ENCODE peak calls at places on chromosomes 12 and 14, in nine cellular contexts. One of them, this sample, is unnamed.

GRCh38 chr14:66662374-66662773 is 154.4 kb downstream of the GPHN start:
- DNase-seq in naive thymus-derived CD4-positive, alpha-beta T cell: no peak
- DNase-seq in neural progenitor cell: peak; percentile 38
- DNase-seq in psoas muscle: no peak
- DNase-seq in IMR-90: no peak
- DNase-seq in heart right ventricle: no peak
- DNase-seq in OCI-LY7: no peak
- DNase-seq in heart left ventricle: no peak
- DNase-seq in left lung: no peak
- DNase-seq in this sample: no peak

GRCh38 chr14:52266782-52267181 is 716 bp upstream of the PTGDR start:
- DNase-seq in naive thymus-derived CD4-positive, alpha-beta T cell: no peak
- DNase-seq in neural progenitor cell: no peak
- DNase-seq in psoas muscle: no peak
- DNase-seq in IMR-90: no peak
- DNase-seq in heart right ventricle: no peak
- DNase-seq in OCI-LY7: no peak
- DNase-seq in heart left ventricle: no peak
- DNase-seq in left lung: no peak
- DNase-seq in this sample: no peak

GRCh38 chr14:64503184-64503433 is 529 bp downstream of the ZBTB25 start:
- DNase-seq in naive thymus-derived CD4-positive, alpha-beta T cell: no peak
- DNase-seq in neural progenitor cell: peak; percentile 50
- DNase-seq in psoas muscle: no peak
- DNase-seq in IMR-90: no peak
- DNase-seq in heart right ventricle: no peak
- DNase-seq in OCI-LY7: no peak
- DNase-seq in heart left ventricle: no peak
- DNase-seq in left lung: no peak
- DNase-seq in this sample: no peak

GRCh38 chr14:77459072-77459723 is 1.3 kb downstream of the AHSA1 start:
- DNase-seq in naive thymus-derived CD4-positive, alpha-beta T cell: peak; percentile 59
- DNase-seq in neural progenitor cell: peak; percentile 85
- DNase-seq in psoas muscle: no peak
- DNase-seq in IMR-90: peak; percentile 77
- DNase-seq in heart right ventricle: no peak
- DNase-seq in OCI-LY7: peak; percentile 79
- DNase-seq in heart left ventricle: no peak
- DNase-seq in left lung: no peak
- DNase-seq in this sample: peak; percentile 49

GRCh38 chr14:61616524-61617185 is 78.7 kb upstream of the HIF1A start:
- DNase-seq in naive thymus-derived CD4-positive, alpha-beta T cell: no peak
- DNase-seq in neural progenitor cell: no peak
- DNase-seq in psoas muscle: no peak
- DNase-seq in IMR-90: peak; percentile 89
- DNase-seq in heart right ventricle: no peak
- DNase-seq in OCI-LY7: no peak
- DNase-seq in heart left ventricle: no peak
- DNase-seq in left lung: no peak
- DNase-seq in this sample: no peak

GRCh38 chr14:75279153-75279738 is 618 bp downstream of the FOS start:
- DNase-seq in naive thymus-derived CD4-positive, alpha-beta T cell: peak; percentile 88
- DNase-seq in neural progenitor cell: peak; percentile 61
- DNase-seq in psoas muscle: peak; percentile 84
- DNase-seq in IMR-90: peak; percentile 83
- DNase-seq in heart right ventricle: peak; percentile 78
- DNase-seq in OCI-LY7: no peak
- DNase-seq in heart left ventricle: peak; percentile 82
- DNase-seq in left lung: peak; percentile 78
- DNase-seq in this sample: peak; percentile 77

GRCh38 chr14:96567289-96567899 is 65.2 kb downstream of the PAPOLA start:
- DNase-seq in naive thymus-derived CD4-positive, alpha-beta T cell: peak; percentile 29
- DNase-seq in neural progenitor cell: peak; percentile 41
- DNase-seq in psoas muscle: no peak
- DNase-seq in IMR-90: peak; percentile 50
- DNase-seq in heart right ventricle: no peak
- DNase-seq in OCI-LY7: peak; percentile 36
- DNase-seq in heart left ventricle: no peak
- DNase-seq in left lung: no peak
- DNase-seq in this sample: peak; percentile 15

GRCh38 chr14:37598973-37599526 is 3.6 kb downstream of the TTC6 start:
- DNase-seq in naive thymus-derived CD4-positive, alpha-beta T cell: no peak
- DNase-seq in neural progenitor cell: peak; percentile 42
- DNase-seq in psoas muscle: no peak
- DNase-seq in IMR-90: no peak
- DNase-seq in heart right ventricle: no peak
- DNase-seq in OCI-LY7: no peak
- DNase-seq in heart left ventricle: no peak
- DNase-seq in left lung: no peak
- DNase-seq in this sample: no peak

GRCh38 chr12:18430425-18431048 is 169.2 kb downstream of the PIK3C2G start:
- DNase-seq in naive thymus-derived CD4-positive, alpha-beta T cell: no peak
- DNase-seq in neural progenitor cell: peak; percentile 80
- DNase-seq in psoas muscle: no peak
- DNase-seq in IMR-90: peak; percentile 71
- DNase-seq in heart right ventricle: no peak
- DNase-seq in OCI-LY7: peak; percentile 29
- DNase-seq in heart left ventricle: no peak
- DNase-seq in left lung: peak; percentile 32
- DNase-seq in this sample: no peak

GRCh38 chr12:65695077-65695865 is 129.0 kb upstream of the HMGA2 start:
- DNase-seq in naive thymus-derived CD4-positive, alpha-beta T cell: no peak
- DNase-seq in neural progenitor cell: no peak
- DNase-seq in psoas muscle: no peak
- DNase-seq in IMR-90: peak; percentile 99
- DNase-seq in heart right ventricle: no peak
- DNase-seq in OCI-LY7: no peak
- DNase-seq in heart left ventricle: peak; percentile 70
- DNase-seq in left lung: peak; percentile 69
- DNase-seq in this sample: no peak

GRCh38 chr12:113086249-113087164 is 30.0 kb downstream of the DTX1 start:
- DNase-seq in naive thymus-derived CD4-positive, alpha-beta T cell: peak; percentile 30
- DNase-seq in neural progenitor cell: no peak
- DNase-seq in psoas muscle: no peak
- DNase-seq in IMR-90: no peak
- DNase-seq in heart right ventricle: no peak
- DNase-seq in OCI-LY7: peak; percentile 88
- DNase-seq in heart left ventricle: no peak
- DNase-seq in left lung: no peak
- DNase-seq in this sample: peak; percentile 29

GRCh38 chr14:97379091-97379531 is 581.9 kb downstream of the VRK1 start:
- DNase-seq in naive thymus-derived CD4-positive, alpha-beta T cell: peak; percentile 25
- DNase-seq in neural progenitor cell: peak; percentile 17
- DNase-seq in psoas muscle: no peak
- DNase-seq in IMR-90: no peak
- DNase-seq in heart right ventricle: no peak
- DNase-seq in OCI-LY7: no peak
- DNase-seq in heart left ventricle: no peak
- DNase-seq in left lung: no peak
- DNase-seq in this sample: peak; percentile 48

GRCh38 chr14:21852061-21852664 is 178.5 kb upstream of the OR4E1 start:
- DNase-seq in naive thymus-derived CD4-positive, alpha-beta T cell: peak; percentile 78
- DNase-seq in neural progenitor cell: peak; percentile 76
- DNase-seq in psoas muscle: peak; percentile 52
- DNase-seq in IMR-90: peak; percentile 20
- DNase-seq in heart right ventricle: peak; percentile 21
- DNase-seq in OCI-LY7: peak; percentile 73
- DNase-seq in heart left ventricle: peak; percentile 41
- DNase-seq in left lung: peak; percentile 39
- DNase-seq in this sample: peak; percentile 68

GRCh38 chr12:68113644-68114043 is 45.9 kb downstream of the IFNG start:
- DNase-seq in naive thymus-derived CD4-positive, alpha-beta T cell: peak; percentile 28
- DNase-seq in neural progenitor cell: peak; percentile 22
- DNase-seq in psoas muscle: no peak
- DNase-seq in IMR-90: no peak
- DNase-seq in heart right ventricle: no peak
- DNase-seq in OCI-LY7: peak; percentile 22
- DNase-seq in heart left ventricle: no peak
- DNase-seq in left lung: no peak
- DNase-seq in this sample: peak; percentile 20

GRCh38 chr12:16385779-16386646 is 38.6 kb downstream of the MGST1 start:
- DNase-seq in naive thymus-derived CD4-positive, alpha-beta T cell: no peak
- DNase-seq in neural progenitor cell: peak; percentile 71
- DNase-seq in psoas muscle: no peak
- DNase-seq in IMR-90: peak; percentile 70
- DNase-seq in heart right ventricle: no peak
- DNase-seq in OCI-LY7: peak; percentile 14
- DNase-seq in heart left ventricle: no peak
- DNase-seq in left lung: no peak
- DNase-seq in this sample: no peak

GRCh38 chr12:69497308-69498026 is 27.3 kb downstream of the FRS2 start:
- DNase-seq in naive thymus-derived CD4-positive, alpha-beta T cell: no peak
- DNase-seq in neural progenitor cell: no peak
- DNase-seq in psoas muscle: no peak
- DNase-seq in IMR-90: peak; percentile 40
- DNase-seq in heart right ventricle: no peak
- DNase-seq in OCI-LY7: no peak
- DNase-seq in heart left ventricle: no peak
- DNase-seq in left lung: no peak
- DNase-seq in this sample: peak; percentile 19

GRCh38 chr12:47554046-47554653 is 151.7 kb downstream of the RPAP3 start:
- DNase-seq in naive thymus-derived CD4-positive, alpha-beta T cell: no peak
- DNase-seq in neural progenitor cell: no peak
- DNase-seq in psoas muscle: no peak
- DNase-seq in IMR-90: no peak
- DNase-seq in heart right ventricle: no peak
- DNase-seq in OCI-LY7: no peak
- DNase-seq in heart left ventricle: no peak
- DNase-seq in left lung: no peak
- DNase-seq in this sample: no peak
- H3K4me1 ChIP-seq in naive thymus-derived CD4-positive, alpha-beta T cell: no peaks in the 10 kb centered on the region
- H3K4me1 ChIP-seq in neural progenitor cell: peaks cover 15% of the 10 kb centered on the region
- H3K4me1 ChIP-seq in psoas muscle: no peaks in the 10 kb centered on the region
- H3K4me1 ChIP-seq in IMR-90: no peaks in the 10 kb centered on the region
- H3K4me1 ChIP-seq in heart right ventricle: no peaks in the 10 kb centered on the region
- H3K4me1 ChIP-seq in OCI-LY7: no peaks in the 10 kb centered on the region
- H3K4me1 ChIP-seq in heart left ventricle: no peaks in the 10 kb centered on the region
- H3K4me1 ChIP-seq in left lung: no peaks in the 10 kb centered on the region
- H3K4me1 ChIP-seq in this sample: no peaks in the 10 kb centered on the region

DNA sequence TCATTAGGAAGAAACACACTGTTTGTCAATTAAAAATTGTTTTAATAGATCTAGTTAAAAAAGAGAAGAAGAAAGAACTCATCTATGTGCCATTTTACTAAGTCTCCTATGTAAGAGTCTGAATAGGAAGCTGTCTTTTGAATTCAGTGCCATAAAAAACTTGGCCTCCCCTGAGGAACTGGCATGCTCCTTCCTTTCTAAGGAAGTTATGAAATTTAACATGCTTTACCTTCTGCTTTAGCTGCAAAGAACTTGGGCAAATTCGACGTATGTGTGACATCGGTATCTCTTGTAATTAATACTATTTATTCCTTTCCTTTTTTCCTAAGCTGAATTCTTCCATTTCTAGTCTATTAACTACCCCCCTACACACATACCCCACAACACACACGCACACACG is 12.5 kb downstream of the TM7SF3 start:
- DNase-seq in naive thymus-derived CD4-positive, alpha-beta T cell: no peak
- DNase-seq in neural progenitor cell: no peak
- DNase-seq in psoas muscle: no peak
- DNase-seq in IMR-90: no peak
- DNase-seq in heart right ventricle: no peak
- DNase-seq in OCI-LY7: no peak
- DNase-seq in heart left ventricle: no peak
- DNase-seq in left lung: no peak
- DNase-seq in this sample: no peak
- H3K4me3 ChIP-seq in naive thymus-derived CD4-positive, alpha-beta T cell: no peak overlapping the region
- H3K4me3 ChIP-seq in neural progenitor cell: no peak overlapping the region
- H3K4me3 ChIP-seq in psoas muscle: no peak overlapping the region
- H3K4me3 ChIP-seq in IMR-90: no peak overlapping the region
- H3K4me3 ChIP-seq in heart right ventricle: no peak overlapping the region
- H3K4me3 ChIP-seq in OCI-LY7: no peak overlapping the region
- H3K4me3 ChIP-seq in heart left ventricle: no peak overlapping the region
- H3K4me3 ChIP-seq in left lung: no peak overlapping the region
- H3K4me3 ChIP-seq in this sample: no peak overlapping the region

GRCh38 chr14:105315211-105315721 is 718 bp downstream of the PACS2 start:
- DNase-seq in naive thymus-derived CD4-positive, alpha-beta T cell: peak; percentile 64
- DNase-seq in neural progenitor cell: peak; percentile 66
- DNase-seq in psoas muscle: peak; percentile 70
- DNase-seq in IMR-90: no peak
- DNase-seq in heart right ventricle: no peak
- DNase-seq in OCI-LY7: peak; percentile 63
- DNase-seq in heart left ventricle: no peak
- DNase-seq in left lung: peak; percentile 53
- DNase-seq in this sample: peak; percentile 65

GRCh38 chr14:105316968-105317498 is 2.5 kb downstream of the PACS2 start:
- DNase-seq in naive thymus-derived CD4-positive, alpha-beta T cell: no peak
- DNase-seq in neural progenitor cell: no peak
- DNase-seq in psoas muscle: peak; percentile 68
- DNase-seq in IMR-90: no peak
- DNase-seq in heart right ventricle: no peak
- DNase-seq in OCI-LY7: no peak
- DNase-seq in heart left ventricle: no peak
- DNase-seq in left lung: peak; percentile 32
- DNase-seq in this sample: no peak

GRCh38 chr14:105316563-105316941 is 2.0 kb downstream of the PACS2 start:
- DNase-seq in naive thymus-derived CD4-positive, alpha-beta T cell: no peak
- DNase-seq in neural progenitor cell: no peak
- DNase-seq in psoas muscle: no peak
- DNase-seq in IMR-90: no peak
- DNase-seq in heart right ventricle: no peak
- DNase-seq in OCI-LY7: no peak
- DNase-seq in heart left ventricle: no peak
- DNase-seq in left lung: peak; percentile 28
- DNase-seq in this sample: no peak

GRCh38 chr14:105315941-105316562 is 1.5 kb downstream of the PACS2 start:
- DNase-seq in naive thymus-derived CD4-positive, alpha-beta T cell: no peak
- DNase-seq in neural progenitor cell: no peak
- DNase-seq in psoas muscle: no peak
- DNase-seq in IMR-90: no peak
- DNase-seq in heart right ventricle: no peak
- DNase-seq in OCI-LY7: no peak
- DNase-seq in heart left ventricle: no peak
- DNase-seq in left lung: peak; percentile 34
- DNase-seq in this sample: no peak

DNA sequence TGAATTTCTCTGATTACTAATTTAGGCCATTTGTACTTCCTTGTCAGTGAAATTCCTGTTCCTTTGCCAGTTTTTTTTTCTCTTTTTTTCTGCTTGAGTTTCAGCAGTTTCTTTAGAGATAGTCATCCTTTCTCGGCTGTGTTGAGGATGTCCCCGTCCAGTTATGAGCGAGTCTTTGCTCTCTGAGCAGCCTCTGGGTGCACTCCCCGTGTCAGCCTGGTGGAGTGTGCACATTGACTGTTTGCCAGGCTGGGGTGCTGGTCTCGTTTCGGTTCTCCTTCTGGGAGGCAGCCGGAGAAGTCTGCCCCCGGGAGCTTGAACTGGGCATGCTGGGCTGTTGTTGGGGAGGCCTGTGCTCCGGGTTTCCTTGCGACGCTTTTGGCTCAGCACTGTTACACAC is 3.0 kb downstream of the PACS2 start:
- DNase-seq in naive thymus-derived CD4-positive, alpha-beta T cell: no peak
- DNase-seq in neural progenitor cell: no peak
- DNase-seq in psoas muscle: peak; percentile 76
- DNase-seq in IMR-90: peak; percentile 53
- DNase-seq in heart right ventricle: no peak
- DNase-seq in OCI-LY7: no peak
- DNase-seq in heart left ventricle: no peak
- DNase-seq in left lung: peak; percentile 41
- DNase-seq in this sample: no peak
- H3K27ac ChIP-seq in naive thymus-derived CD4-positive, alpha-beta T cell: no peak overlapping the region
- H3K27ac ChIP-seq in neural progenitor cell: no peak overlapping the region
- H3K27ac ChIP-seq in psoas muscle: peak overlapping the region; percentile 53
- H3K27ac ChIP-seq in IMR-90: no peak overlapping the region
- H3K27ac ChIP-seq in heart right ventricle: no peak overlapping the region
- H3K27ac ChIP-seq in OCI-LY7: no peak overlapping the region
- H3K27ac ChIP-seq in heart left ventricle: no peak overlapping the region
- H3K27ac ChIP-seq in left lung: peak overlapping the region; percentile 39
- H3K27ac ChIP-seq in this sample: no peak overlapping the region

GRCh38 chr12:128813392-128813791 is 10.4 kb downstream of the SLC15A4 start:
- DNase-seq in naive thymus-derived CD4-positive, alpha-beta T cell: no peak
- DNase-seq in neural progenitor cell: no peak
- DNase-seq in psoas muscle: peak; percentile 58
- DNase-seq in IMR-90: no peak
- DNase-seq in heart right ventricle: no peak
- DNase-seq in OCI-LY7: no peak
- DNase-seq in heart left ventricle: no peak
- DNase-seq in left lung: no peak
- DNase-seq in this sample: no peak
- H3K4me1 ChIP-seq in naive thymus-derived CD4-positive, alpha-beta T cell: peaks cover 53% of the 10 kb centered on the region
- H3K4me1 ChIP-seq in neural progenitor cell: peaks cover 28% of the 10 kb centered on the region
- H3K4me1 ChIP-seq in psoas muscle: peaks cover 77% of the 10 kb centered on the region
- H3K4me1 ChIP-seq in IMR-90: peaks cover 6% of the 10 kb centered on the region
- H3K4me1 ChIP-seq in heart right ventricle: peaks cover 75% of the 10 kb centered on the region
- H3K4me1 ChIP-seq in OCI-LY7: peaks cover 54% of the 10 kb centered on the region
- H3K4me1 ChIP-seq in heart left ventricle: peaks cover 61% of the 10 kb centered on the region
- H3K4me1 ChIP-seq in left lung: peaks cover 6% of the 10 kb centered on the region
- H3K4me1 ChIP-seq in this sample: peaks cover 39% of the 10 kb centered on the region